ENCODE peak calls at places on chromosomes 4 and X, in five cellular contexts. G, J, R, O and U are unnamed samples.
A peak's percentile ranks its signal among the peaks of the same experiment; 100 is the strongest.

GRCh38 chr4:157075811-157076577 is at the start of gene GLRB:
- DNase-seq in R (peak; percentile 26), G (no peak), J (no peak), O (no peak), U (peak; percentile 49)

GRCh38 chrX:130339408-130340222 is at the start of gene SLC25A14:
- DNase-seq in J (peak; percentile 77), R (peak; percentile 60), O (peak; percentile 76), G (peak; percentile 75), U (peak; percentile 74)

GRCh38 chrX:121128946-121129345 is 81.5 kb downstream of the GLUD2 start:
- DNase-seq in O (no peak), G (no peak), R (no peak), J (no peak), U (no peak)

GRCh38 chr4:3134201-3134600 is 59.7 kb downstream of the HTT start:
- DNase-seq in O (no peak), J (no peak), G (no peak), R (no peak), U (no peak)

GRCh38 chr4:33616121-33616520 is 2628.2 kb downstream of the ARAP2 start:
- DNase-seq in J (no peak), G (no peak), R (no peak), O (no peak), U (no peak)

GRCh38 chr4:56434599-56435000 is 815 bp downstream of the PPAT start:
- DNase-seq in G (no peak), R (no peak), J (no peak), O (no peak), U (no peak)

GRCh38 chr4:68361146-68361589 is 11.3 kb upstream of the YTHDC1 start:
- DNase-seq in J (no peak), G (no peak), O (no peak), R (no peak), U (no peak)

GRCh38 chr4:114019276-114019971 is 40.0 kb upstream of the ARSJ start:
- DNase-seq in G (no peak), O (no peak), R (no peak), J (no peak), U (no peak)

GRCh38 chr4:24519649-24520048 is 64.7 kb downstream of the DHX15 start:
- DNase-seq in O (no peak), J (no peak), R (no peak), G (no peak), U (no peak)

GRCh38 chr4:173040200-173040599 is 128.4 kb upstream of the GALNT7 start:
- DNase-seq in J (peak; percentile 24), G (no peak), O (no peak), R (no peak), U (no peak)

GRCh38 chr4:57763070-57763469 is 652.9 kb upstream of the IGFBP7 start:
- DNase-seq in J (no peak), G (no peak), R (no peak), O (no peak), U (no peak)

GRCh38 chr4:152805818-152806217 is 26.1 kb downstream of the ARFIP1 start:
- DNase-seq in J (no peak), R (no peak), G (no peak), O (no peak), U (no peak)

GRCh38 chr4:152363086-152363485 is 172.8 kb downstream of the FBXW7 start:
- DNase-seq in G (no peak), R (no peak), J (no peak), O (no peak), U (no peak)

GRCh38 chrX:133215017-133215416 is 3.1 kb downstream of the TFDP3 start:
- DNase-seq in G (no peak), O (no peak), J (no peak), R (no peak), U (no peak)
- H3K27me3 ChIP-seq in G (no peaks in the 10 kb centered on the region), O (no peaks in the 10 kb centered on the region), J (no peaks in the 10 kb centered on the region), R (no peaks in the 10 kb centered on the region), U (no peaks in the 10 kb centered on the region)

GRCh38 chrX:153647461-153648357 is 706 bp downstream of the DUSP9 start:
- DNase-seq in O (no peak), J (no peak), R (no peak), G (no peak), U (peak; percentile 36)
- H3K4me3 ChIP-seq in O (no peak overlapping the region), J (peak overlapping the region; percentile 7), R (no peak overlapping the region), G (no peak overlapping the region), U (peak overlapping the region; percentile 36)

GRCh38 chrX:139203681-139204575 is 326.6 kb upstream of the F9 start:
- DNase-seq in J (no peak), O (no peak), R (peak; percentile 9), G (no peak), U (no peak)

GRCh38 chrX:139202742-139203410 is 327.7 kb upstream of the F9 start:
- DNase-seq in J (no peak), G (no peak), O (no peak), R (no peak), U (no peak)

GRCh38 chrX:139206914-139207313 is 323.6 kb upstream of the F9 start:
- DNase-seq in O (no peak), R (no peak), J (no peak), G (no peak), U (no peak)

GRCh38 chrX:139204903-139205667 is 325.5 kb upstream of the F9 start:
- DNase-seq in G (peak; percentile 26), J (peak; percentile 24), R (peak; percentile 10), O (peak; percentile 41), U (no peak)

DNA sequence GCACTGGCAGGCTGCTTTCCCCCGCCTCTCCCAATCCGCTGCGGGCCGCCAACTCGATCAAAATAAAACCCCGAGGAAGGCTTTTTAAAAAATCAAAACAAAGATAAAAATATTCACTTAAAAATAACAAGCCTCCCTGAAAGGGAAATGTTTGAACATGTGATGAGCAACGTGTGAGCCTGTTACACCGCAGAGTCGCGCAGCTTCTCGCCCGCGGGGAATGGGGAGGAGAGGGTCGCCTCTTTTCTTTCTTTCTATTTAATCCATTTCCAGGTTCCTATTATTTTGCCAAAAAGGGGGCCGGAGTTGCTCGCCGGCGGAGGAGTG is 326.0 kb upstream of the F9 start:
- DNase-seq in G (no peak), O (no peak), R (no peak), J (no peak), U (no peak)
- H3K27me3 ChIP-seq in G (peaks cover 41% of the 10 kb centered on the region), O (no peaks in the 10 kb centered on the region), R (no peaks in the 10 kb centered on the region), J (peaks cover 15% of the 10 kb centered on the region), U (no peaks in the 10 kb centered on the region)

GRCh38 chr4:13633671-13634070 is 6.1 kb upstream of the BOD1L1 start:
- DNase-seq in G (no peak), O (no peak), J (no peak), R (no peak), U (no peak)
- H3K4me3 ChIP-seq in G (no peak overlapping the region), O (no peak overlapping the region), J (no peak overlapping the region), R (no peak overlapping the region), U (no peak overlapping the region)

DNA sequence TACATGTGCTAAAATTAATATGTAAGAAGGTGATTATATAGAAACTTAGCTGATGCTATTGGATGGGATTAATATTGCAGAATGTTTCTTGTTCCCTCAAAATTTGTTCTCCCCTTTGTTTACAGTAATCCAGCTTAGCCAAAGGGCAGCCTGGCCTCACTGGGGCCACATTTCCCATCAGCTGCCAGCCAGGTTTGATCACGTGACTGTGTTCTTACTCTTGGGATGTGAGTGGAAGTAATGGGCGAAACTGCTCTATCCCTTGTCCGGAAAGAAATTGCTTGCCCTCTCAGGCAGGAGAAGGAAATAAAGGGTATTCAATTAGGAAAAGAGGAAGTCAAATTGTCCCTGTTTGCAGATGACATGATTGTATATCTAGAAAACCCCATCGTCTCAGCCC is 44.1 kb upstream of the FAT1 start:
- DNase-seq in R (no peak), J (no peak), O (no peak), G (no peak), U (no peak)
- H3K27me3 ChIP-seq in R (no peaks in the 10 kb centered on the region), J (no peaks in the 10 kb centered on the region), O (no peaks in the 10 kb centered on the region), G (no peaks in the 10 kb centered on the region), U (no peaks in the 10 kb centered on the region)

DNA sequence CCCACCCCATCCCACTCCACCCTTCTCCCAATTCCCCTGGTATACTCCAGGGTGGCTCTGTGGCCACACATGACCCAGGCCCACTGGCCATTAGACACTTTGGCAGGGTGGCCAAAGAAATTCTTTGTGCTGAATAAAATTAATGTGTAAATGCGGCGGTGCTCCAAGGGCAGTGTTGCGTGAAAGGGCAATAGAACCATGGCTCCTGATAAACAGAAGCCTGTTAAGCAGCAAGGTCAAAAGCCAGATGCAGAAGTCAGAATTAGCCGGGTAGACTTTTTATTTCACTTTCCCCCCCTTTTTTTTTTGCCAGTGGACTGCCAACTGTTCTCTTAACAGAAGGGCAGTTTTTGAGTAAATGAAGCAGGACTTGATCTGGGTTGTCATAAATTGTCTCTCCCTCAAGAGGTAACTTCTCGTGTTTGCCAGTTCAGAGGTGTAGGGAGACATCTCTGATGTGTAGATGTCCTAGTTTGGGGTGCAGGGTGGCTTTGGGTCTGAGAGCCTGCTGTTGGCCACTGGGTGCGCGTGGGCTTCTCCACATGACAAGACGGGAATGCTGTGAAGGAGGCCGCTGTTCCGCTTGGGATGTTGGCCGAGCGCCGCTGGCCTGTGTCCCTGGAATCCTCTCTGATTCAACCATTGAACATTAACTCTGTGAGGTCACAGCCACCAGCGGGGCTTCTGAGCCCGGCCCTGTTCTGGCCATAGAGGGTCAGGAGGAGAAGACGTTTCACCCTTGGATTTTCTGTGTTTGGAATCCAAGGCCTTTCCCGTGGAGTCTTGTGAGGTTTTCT is 139.5 kb downstream of the TBL1X start:
- DNase-seq in G (no peak), R (peak; percentile 70), O (peak; percentile 80), J (no peak), U (no peak)
- H3K4me3 ChIP-seq in G (no peak overlapping the region), R (no peak overlapping the region), O (no peak overlapping the region), J (no peak overlapping the region), U (no peak overlapping the region)

DNA sequence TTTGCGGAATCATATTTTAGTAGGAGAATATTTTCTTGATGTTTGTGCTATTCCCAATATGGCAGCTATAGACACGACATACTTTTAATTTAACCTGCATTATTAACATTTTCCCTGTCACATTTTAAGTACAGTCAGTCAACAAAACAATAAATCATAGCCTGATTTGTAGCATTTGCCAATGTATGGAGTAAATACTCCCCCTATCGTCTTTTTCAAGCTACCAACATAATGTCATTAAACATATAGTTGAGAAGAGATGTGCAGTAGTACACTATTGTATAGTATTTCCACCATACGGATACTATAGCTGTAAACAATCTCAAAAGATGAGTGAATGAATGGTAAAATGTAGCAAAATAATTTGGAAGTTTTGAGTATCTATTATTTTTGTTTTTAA is 303.7 kb upstream of the MAGEB2 start:
- DNase-seq in O (no peak), J (no peak), G (no peak), R (no peak), U (no peak)
- H3K27me3 ChIP-seq in O (no peaks in the 10 kb centered on the region), J (no peaks in the 10 kb centered on the region), G (no peaks in the 10 kb centered on the region), R (no peaks in the 10 kb centered on the region), U (no peaks in the 10 kb centered on the region)

GRCh38 chr4:182141623-182142022 is 101.6 kb upstream of the TENM3 start:
- DNase-seq in R (no peak), G (no peak), O (no peak), J (no peak), U (no peak)

GRCh38 chr4:182143086-182143821 is 99.9 kb upstream of the TENM3 start:
- DNase-seq in O (no peak), R (no peak), J (peak; percentile 49), G (peak; percentile 36), U (no peak)

GRCh38 chr4:182141046-182141445 is 102.2 kb upstream of the TENM3 start:
- DNase-seq in R (no peak), G (no peak), J (no peak), O (no peak), U (no peak)

GRCh38 chr4:182143822-182144620 is 99.2 kb upstream of the TENM3 start:
- DNase-seq in R (no peak), J (no peak), O (peak; percentile 42), G (peak; percentile 12), U (no peak)

GRCh38 chr4:182142146-182143085 is 100.8 kb upstream of the TENM3 start:
- DNase-seq in O (no peak), G (no peak), R (no peak), J (no peak), U (no peak)
- H3K4me3 ChIP-seq in O (peak overlapping the region; percentile 14), G (peak overlapping the region; percentile 45), R (peak overlapping the region; percentile 67), J (peak overlapping the region; percentile 42), U (peak overlapping the region; percentile 4)